ENCODE peak calls at places on chromosomes 2 and 18, in four cellular contexts. O, Y, K and C are unnamed samples.

GRCh38 chr2:58560531-58560930 is 319.4 kb upstream of the FANCL start:
- DNase-seq in O (no peak), Y (no peak), K (no peak), C (no peak)

GRCh38 chr18:39149211-39149806 is 1583.7 kb upstream of the CELF4 start:
- DNase-seq in O (no peak), Y (no peak), K (no peak), C (no peak)

GRCh38 chr2:239225921-239226561 is 174.8 kb downstream of the HDAC4 start:
- DNase-seq in O (no peak), Y (no peak), K (no peak), C (no peak)

GRCh38 chr18:31429623-31430022 is 17.9 kb upstream of the DSG3 start:
- DNase-seq in O (no peak), Y (no peak), K (no peak), C (no peak)

GRCh38 chr18:35580748-35581534 is 599 bp upstream of the GALNT1 start:
- DNase-seq in O (no peak), Y (peak; percentile 20), K (peak; percentile 62), C (no peak)

GRCh38 chr2:60820416-60821132 is 60.8 kb upstream of the REL start:
- DNase-seq in O (no peak), Y (no peak), K (no peak), C (no peak)

GRCh38 chr18:23718243-23718720 is 29.0 kb downstream of the LAMA3 start:
- DNase-seq in O (no peak), Y (no peak), K (no peak), C (no peak)

GRCh38 chr2:32632089-32632488 is 4.2 kb downstream of the TTC27 start:
- DNase-seq in O (no peak), Y (no peak), K (no peak), C (peak; percentile 7)

GRCh38 chr2:158602027-158602426 is 145.3 kb downstream of the PKP4 start:
- DNase-seq in O (no peak), Y (no peak), K (no peak), C (no peak)

GRCh38 chr2:229815342-229815741 is 101.0 kb upstream of the DNER start:
- DNase-seq in O (no peak), Y (no peak), K (no peak), C (no peak)

GRCh38 chr2:65366595-65367125 is 65.7 kb downstream of the SPRED2 start:
- DNase-seq in O (peak; percentile 74), Y (no peak), K (no peak), C (peak; percentile 89)

GRCh38 chr18:35024965-35025364 is 16.2 kb upstream of the MAPRE2 start:
- DNase-seq in O (peak; percentile 69), Y (no peak), K (no peak), C (no peak)

GRCh38 chr18:13477147-13477683 is 249.1 kb downstream of the FAM210A start:
- DNase-seq in O (no peak), Y (no peak), K (no peak), C (no peak)

GRCh38 chr2:226746206-226746800 is 53.3 kb downstream of the IRS1 start:
- DNase-seq in O (no peak), Y (no peak), K (no peak), C (no peak)

GRCh38 chr2:239169311-239170048 is 231.3 kb downstream of the HDAC4 start:
- DNase-seq in O (no peak), Y (no peak), K (no peak), C (no peak)

GRCh38 chr18:42052137-42052708 is 97.2 kb downstream of the PIK3C3 start:
- DNase-seq in O (no peak), Y (no peak), K (no peak), C (no peak)

GRCh38 chr2:232142049-232142448 is 180.5 kb downstream of the DIS3L2 start:
- DNase-seq in O (no peak), Y (no peak), K (peak; percentile 44), C (no peak)

GRCh38 chr2:199692489-199692888 is 158.5 kb downstream of the FTCDNL1 start:
- DNase-seq in O (no peak), Y (no peak), K (no peak), C (no peak)

GRCh38 chr2:12931211-12931844 is 214.6 kb downstream of the TRIB2 start:
- DNase-seq in O (no peak), Y (no peak), K (no peak), C (no peak)

GRCh38 chr2:89850481-89850880 is 1159.0 kb downstream of the RPIA start:
- DNase-seq in O (no peak), Y (no peak), K (no peak), C (no peak)

GRCh38 chr2:143026411-143027054 is 102.7 kb upstream of the ARHGAP15 start:
- DNase-seq in O (no peak), Y (no peak), K (peak; percentile 38), C (no peak)

GRCh38 chr2:176514805-176515500 is 245.7 kb downstream of the MTX2 start:
- DNase-seq in O (no peak), Y (no peak), K (no peak), C (no peak)

GRCh38 chr2:58866946-58867345 is 625.8 kb upstream of the FANCL start:
- DNase-seq in O (no peak), Y (no peak), K (no peak), C (no peak)

GRCh38 chr2:10487144-10488104 is 39.3 kb upstream of the ODC1 start:
- DNase-seq in O (no peak), Y (no peak), K (no peak), C (no peak)

GRCh38 chr2:231671617-231672350 is 36.5 kb upstream of the PTMA start:
- DNase-seq in O (no peak), Y (no peak), K (no peak), C (no peak)

GRCh38 chr2:72917875-72918660 is 749 bp downstream of the EMX1 start:
- DNase-seq in O (no peak), Y (no peak), K (peak; percentile 58), C (no peak)

GRCh38 chr18:34121157-34121807 is 103.4 kb downstream of the NOL4 start:
- DNase-seq in O (peak; percentile 73), Y (no peak), K (no peak), C (peak; percentile 70)

GRCh38 chr2:155663265-155663664 is 669.3 kb downstream of the NR4A2 start:
- DNase-seq in O (no peak), Y (no peak), K (no peak), C (no peak)

GRCh38 chr18:44602380-44602779 is 78.3 kb upstream of the SETBP1 start:
- DNase-seq in O (no peak), Y (no peak), K (no peak), C (no peak)

GRCh38 chr2:75146903-75147332 is 52.4 kb downstream of the TACR1 start:
- DNase-seq in O (no peak), Y (no peak), K (no peak), C (no peak)

GRCh38 chr2:63926800-63927199 is 85.1 kb downstream of the UGP2 start:
- DNase-seq in O (no peak), Y (no peak), K (no peak), C (no peak)

GRCh38 chr18:48529796-48530195 is 9.0 kb upstream of the CTIF start:
- DNase-seq in O (peak; percentile 85), Y (no peak), K (no peak), C (peak; percentile 91)

GRCh38 chr2:239577306-239577705 is 176.5 kb upstream of the HDAC4 start:
- DNase-seq in O (no peak), Y (no peak), K (no peak), C (no peak)

GRCh38 chr2:198135481-198135934 is 331.1 kb downstream of the PLCL1 start:
- DNase-seq in O (no peak), Y (no peak), K (no peak), C (no peak)

GRCh38 chr2:25576596-25576995 is 96.8 kb downstream of the DTNB start:
- DNase-seq in O (no peak), Y (no peak), K (no peak), C (no peak)

GRCh38 chr2:108605947-108606346 is 71.7 kb downstream of the LIMS1 start:
- DNase-seq in O (no peak), Y (no peak), K (no peak), C (no peak)